ENCODE peak calls at places on chromosomes 12 and 14, in six cellular contexts. One of them, this sample, is unnamed.

GRCh38 chr14:37600880-37601741 is 5.7 kb downstream of the TTC6 start:
- DNase-seq in iPS DF 19.7: no peak
- DNase-seq in tibial nerve: no peak
- DNase-seq in activated naive CD4-positive, alpha-beta T cell: no peak
- DNase-seq in CD8-positive, alpha-beta T cell: no peak
- DNase-seq in M059J: no peak
- DNase-seq in this sample: no peak

GRCh38 chr12:7869137-7869536 is 3.6 kb downstream of the SLC2A14 start:
- DNase-seq in iPS DF 19.7: no peak
- DNase-seq in tibial nerve: no peak
- DNase-seq in activated naive CD4-positive, alpha-beta T cell: no peak
- DNase-seq in CD8-positive, alpha-beta T cell: no peak
- DNase-seq in M059J: no peak
- DNase-seq in this sample: no peak

GRCh38 chr12:102356690-102357089 is 123.7 kb downstream of the IGF1 start:
- DNase-seq in iPS DF 19.7: no peak
- DNase-seq in tibial nerve: no peak
- DNase-seq in activated naive CD4-positive, alpha-beta T cell: no peak
- DNase-seq in CD8-positive, alpha-beta T cell: no peak
- DNase-seq in M059J: no peak
- DNase-seq in this sample: no peak

GRCh38 chr12:3078086-3078820 is 1.1 kb downstream of the TSPAN9 start:
- DNase-seq in iPS DF 19.7: no peak
- DNase-seq in tibial nerve: no peak
- DNase-seq in activated naive CD4-positive, alpha-beta T cell: no peak
- DNase-seq in CD8-positive, alpha-beta T cell: no peak
- DNase-seq in M059J: no peak
- DNase-seq in this sample: no peak

GRCh38 chr12:64459388-64460024 is 7.6 kb downstream of the TBK1 start:
- DNase-seq in iPS DF 19.7: no peak
- DNase-seq in tibial nerve: no peak
- DNase-seq in activated naive CD4-positive, alpha-beta T cell: no peak
- DNase-seq in CD8-positive, alpha-beta T cell: no peak
- DNase-seq in M059J: no peak
- DNase-seq in this sample: no peak

GRCh38 chr12:74489543-74489942 is 48.1 kb upstream of the ATXN7L3B start:
- DNase-seq in iPS DF 19.7: no peak
- DNase-seq in tibial nerve: no peak
- DNase-seq in activated naive CD4-positive, alpha-beta T cell: no peak
- DNase-seq in CD8-positive, alpha-beta T cell: no peak
- DNase-seq in M059J: no peak
- DNase-seq in this sample: no peak

GRCh38 chr14:69013943-69014782 is 35.1 kb upstream of the ACTN1 start:
- DNase-seq in iPS DF 19.7: no peak
- DNase-seq in tibial nerve: no peak
- DNase-seq in activated naive CD4-positive, alpha-beta T cell: no peak
- DNase-seq in CD8-positive, alpha-beta T cell: no peak
- DNase-seq in M059J: no peak
- DNase-seq in this sample: no peak

GRCh38 chr12:104788848-104789271 is 169.2 kb downstream of the SLC41A2 start:
- DNase-seq in iPS DF 19.7: peak; percentile 75
- DNase-seq in tibial nerve: no peak
- DNase-seq in activated naive CD4-positive, alpha-beta T cell: no peak
- DNase-seq in CD8-positive, alpha-beta T cell: no peak
- DNase-seq in M059J: peak; percentile 3
- DNase-seq in this sample: no peak

GRCh38 chr14:106691601-106692291 is 1165.4 kb downstream of the TMEM121 start:
- DNase-seq in iPS DF 19.7: no peak
- DNase-seq in tibial nerve: no peak
- DNase-seq in activated naive CD4-positive, alpha-beta T cell: peak; percentile 50
- DNase-seq in CD8-positive, alpha-beta T cell: no peak
- DNase-seq in M059J: no peak
- DNase-seq in this sample: peak; percentile 53

GRCh38 chr12:77493769-77494168 is 336.9 kb upstream of the NAV3 start:
- DNase-seq in iPS DF 19.7: no peak
- DNase-seq in tibial nerve: no peak
- DNase-seq in activated naive CD4-positive, alpha-beta T cell: no peak
- DNase-seq in CD8-positive, alpha-beta T cell: no peak
- DNase-seq in M059J: peak; percentile 4
- DNase-seq in this sample: no peak

GRCh38 chr12:725076-725475 is 27.3 kb upstream of the WNK1 start:
- DNase-seq in iPS DF 19.7: no peak
- DNase-seq in tibial nerve: no peak
- DNase-seq in activated naive CD4-positive, alpha-beta T cell: no peak
- DNase-seq in CD8-positive, alpha-beta T cell: no peak
- DNase-seq in M059J: no peak
- DNase-seq in this sample: no peak

GRCh38 chr14:51094282-51094821 is 553 bp downstream of the TRIM9 start:
- DNase-seq in iPS DF 19.7: no peak
- DNase-seq in tibial nerve: no peak
- DNase-seq in activated naive CD4-positive, alpha-beta T cell: no peak
- DNase-seq in CD8-positive, alpha-beta T cell: no peak
- DNase-seq in M059J: peak; percentile 12
- DNase-seq in this sample: no peak